ENCODE peak calls at places on chromosomes 12 and 14, in six cellular contexts. Y is HepG2, M is K562, F is HCT116, Q is HL-60, H is SK-N-SH. J is an unnamed sample.

GRCh38 chr12:124538194-124539082 is 29.0 kb downstream of the NCOR2 start:
- DNase-seq in H (peak), M (no peak), Q (peak), F (no peak), Y (peak), J (no peak)

GRCh38 chr14:57712101-57712500 is 153.8 kb downstream of the SLC35F4 start:
- DNase-seq in M (no peak), F (no peak), Y (no peak), H (no peak), Q (no peak), J (no peak)

GRCh38 chr14:81345781-81346180 is 54.3 kb downstream of the STON2 start:
- DNase-seq in F (no peak), H (no peak), M (no peak), Y (no peak), Q (no peak), J (no peak)

GRCh38 chr12:88490425-88490824 is 89.8 kb downstream of the KITLG start:
- DNase-seq in Y (no peak), Q (no peak), M (no peak), F (no peak), H (no peak), J (no peak)

GRCh38 chr14:92712654-92713051 is 35.8 kb downstream of the LGMN start:
- DNase-seq in Y (no peak), F (no peak), M (no peak), H (no peak), Q (no peak), J (no peak)

GRCh38 chr12:45130881-45131281 is 80.0 kb upstream of the DBX2 start:
- DNase-seq in M (peak), Y (peak), H (peak), Q (peak), F (peak), J (peak)

GRCh38 chr14:65414961-65415589 is 2.5 kb downstream of the FUT8 start:
- DNase-seq in F (no peak), Q (no peak), Y (peak), H (peak), M (no peak), J (peak)

GRCh38 chr12:110042260-110042659 is 6.1 kb downstream of the C12orf76 start:
- DNase-seq in M (no peak), Q (no peak), Y (peak), H (no peak), F (no peak), J (no peak)

GRCh38 chr12:92027243-92027642 is 118.4 kb downstream of the BTG1 start:
- DNase-seq in F (no peak), M (no peak), Q (no peak), H (no peak), Y (no peak), J (no peak)

GRCh38 chr14:35628989-35629388 is 95.0 kb downstream of the INSM2 start:
- DNase-seq in Q (no peak), F (no peak), M (no peak), H (no peak), Y (no peak), J (peak)

GRCh38 chr14:44154889-44155288 is 352.2 kb downstream of the FSCB start:
- DNase-seq in Q (no peak), H (no peak), M (no peak), Y (no peak), F (no peak), J (no peak)

GRCh38 chr14:69315302-69315701 is 55.3 kb downstream of the GALNT16 start:
- DNase-seq in H (no peak), Y (no peak), M (peak), F (no peak), Q (no peak), J (no peak)

GRCh38 chr12:109900752-109901580 is 892 bp downstream of the TCHP start:
- DNase-seq in H (peak), Y (no peak), M (peak), Q (no peak), F (no peak), J (peak)

GRCh38 chr14:58048219-58048618 is 103.8 kb downstream of the ARMH4 start:
- DNase-seq in Y (no peak), F (no peak), H (peak), Q (no peak), M (no peak), J (no peak)

GRCh38 chr12:27515671-27516070 is 8.3 kb upstream of the PPFIBP1 start:
- DNase-seq in M (no peak), F (no peak), Q (no peak), Y (no peak), H (no peak), J (peak)

GRCh38 chr14:69363055-69363454 is 35.0 kb downstream of the ERH start:
- DNase-seq in H (peak), M (no peak), Q (no peak), Y (peak), F (no peak), J (peak)

GRCh38 chr12:77837876-77838291 is 7.2 kb downstream of the NAV3 start:
- DNase-seq in H (no peak), Q (no peak), F (no peak), Y (no peak), M (no peak), J (no peak)

GRCh38 chr12:1966561-1967211 is 37.6 kb downstream of the DCP1B start:
- DNase-seq in H (no peak), M (no peak), F (no peak), Y (no peak), Q (no peak), J (no peak)
- TF ChIP-seq POLR2AphosphoS5 in H (no peak), M (no peak), F (no peak), Y (no peak), Q (no peak), J (no peak)

GRCh38 chr14:102929349-102930137 is 7.1 kb downstream of the AMN start:
- DNase-seq in Y (no peak), Q (no peak), M (no peak), F (no peak), H (peak), J (no peak)
- H3K4me3 ChIP-seq in Y (no peak), Q (no peak), M (no peak), F (no peak), H (no peak), J (peak)

DNA sequence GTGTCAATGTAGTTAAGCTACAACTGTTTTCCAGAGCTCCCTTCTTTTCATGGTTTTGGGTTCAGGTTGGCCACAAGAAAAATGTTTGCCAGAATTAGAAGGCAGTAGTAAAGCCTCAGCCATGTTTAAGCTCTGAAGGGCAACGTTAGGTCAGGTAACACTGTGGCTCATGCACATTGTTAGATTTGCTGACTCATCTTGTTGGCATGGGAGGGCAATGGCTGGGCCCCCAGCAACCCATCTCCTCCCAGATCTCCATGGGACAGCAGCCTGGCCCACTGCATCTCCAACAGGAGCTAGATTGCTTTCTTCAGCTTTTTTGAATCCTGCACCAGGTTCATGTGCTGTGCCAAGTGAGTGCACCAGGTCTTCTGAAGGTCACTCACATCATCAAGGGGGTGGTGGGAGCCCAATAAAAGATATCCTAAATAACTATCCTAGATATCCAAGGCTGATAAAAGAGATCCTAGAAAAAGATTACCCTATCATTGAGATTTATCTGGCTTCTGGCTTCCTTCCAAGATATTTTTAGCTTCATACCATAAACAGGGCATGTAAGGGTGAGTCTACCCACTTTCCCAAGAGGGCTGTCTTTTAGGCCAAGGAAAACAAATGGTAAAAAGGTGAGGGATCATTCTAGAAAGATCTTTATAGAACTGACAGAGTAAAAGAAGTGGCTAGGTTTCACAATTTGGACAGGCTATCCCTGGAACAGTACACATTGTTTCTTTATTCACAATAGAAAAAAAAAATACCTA is 28.9 kb downstream of the PTGER2 start:
- DNase-seq in Q (no peak), F (no peak), M (no peak), Y (no peak), H (no peak), J (no peak)
- TF ChIP-seq REST in Q (no peak), F (no peak), M (no peak), Y (no peak), H (no peak), J (no peak)

GRCh38 chr12:123387508-123388217 is 3.7 kb downstream of the KMT5A start:
- DNase-seq in M (no peak), Y (no peak), H (no peak), Q (no peak), F (no peak), J (peak)

GRCh38 chr12:123389560-123390351 is 5.8 kb downstream of the KMT5A start:
- DNase-seq in Q (no peak), Y (peak), M (peak), H (peak), F (no peak), J (peak)

GRCh38 chr12:123388948-123389559 is 5.1 kb downstream of the KMT5A start:
- DNase-seq in Q (no peak), H (peak), F (no peak), Y (no peak), M (peak), J (peak)

GRCh38 chr12:123390415-123391093 is 6.6 kb downstream of the KMT5A start:
- DNase-seq in H (no peak), Q (no peak), F (no peak), M (no peak), Y (no peak), J (no peak)

DNA sequence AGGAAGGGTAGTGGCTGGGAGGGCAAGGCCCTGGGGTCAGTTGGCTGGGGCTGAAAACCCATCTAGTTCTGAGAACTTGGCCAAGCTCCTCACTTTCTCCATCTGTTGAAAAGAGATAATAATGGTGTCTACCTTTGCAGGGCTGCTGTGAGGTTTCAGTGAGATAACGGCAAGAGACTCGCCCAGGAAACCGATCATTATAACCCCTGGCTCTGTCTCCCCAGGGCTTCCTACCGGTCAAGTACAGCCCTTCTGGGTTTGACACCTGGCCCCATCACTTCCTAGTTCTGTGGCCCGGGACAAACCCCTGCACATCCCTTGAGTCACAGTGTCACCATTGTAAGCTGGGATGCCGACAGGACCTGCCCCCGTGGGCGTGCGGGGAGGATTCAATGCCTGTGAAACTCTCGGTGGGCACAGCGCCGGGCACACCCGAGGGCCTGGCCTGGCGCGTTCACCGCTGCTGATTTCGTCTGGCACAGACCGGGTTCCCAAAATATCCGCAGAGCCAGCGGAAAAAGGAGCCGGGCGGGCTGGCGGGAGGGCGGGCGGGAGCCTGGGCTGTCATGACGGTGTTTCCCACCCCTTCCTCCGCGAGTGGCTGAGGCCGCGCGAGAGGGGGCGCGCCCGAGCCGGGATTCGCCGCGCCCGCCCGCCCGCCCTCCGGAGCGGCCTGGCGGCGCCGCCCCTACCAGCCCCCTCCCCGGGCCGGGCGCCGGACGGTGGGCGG is 4.5 kb downstream of the KMT5A start:
- DNase-seq in Q (no peak), F (no peak), H (peak), Y (peak), M (peak), J (peak)
- TF ChIP-seq POLR2AphosphoS5 in Q (peak), F (no peak), H (no peak), Y (no peak), M (peak), J (no peak)

J was measured in GM23338.